ENCODE peak calls at places on chromosomes 3 and 15, in ten cellular contexts. One of them, this sample, is unnamed.

GRCh38 chr15:67405208-67406191 is 115.4 kb upstream of the C15orf61 start:
- DNase-seq in HTR-8/SVneo: peak
- DNase-seq in A549: peak
- DNase-seq in HFF-Myc: peak
- DNase-seq in lower lobe of right lung: no peak
- DNase-seq in HCEC 1CT: peak
- DNase-seq in NCI-H226: peak
- DNase-seq in NCI-H1092 treated with DMSO at 0.1 percent for 48 hours: no peak
- DNase-seq in hypothalamus: no peak
- DNase-seq in stimulated activated naive CD8-positive, alpha-beta T cell treated with anti-CD3 and anti-CD28 coated beads, Interleukin-15, Interleukin-2, amounts not matched to agents 100 U/mL and 50 U/mL, for 24 hours: no peak
- DNase-seq in this sample: peak

GRCh38 chr15:28049594-28049993 is 49.5 kb downstream of the OCA2 start:
- DNase-seq in HTR-8/SVneo: no peak
- DNase-seq in A549: no peak
- DNase-seq in HFF-Myc: no peak
- DNase-seq in lower lobe of right lung: no peak
- DNase-seq in HCEC 1CT: no peak
- DNase-seq in NCI-H226: no peak
- DNase-seq in NCI-H1092 treated with DMSO at 0.1 percent for 48 hours: no peak
- DNase-seq in hypothalamus: no peak
- DNase-seq in stimulated activated naive CD8-positive, alpha-beta T cell treated with anti-CD3 and anti-CD28 coated beads, Interleukin-15, Interleukin-2, amounts not matched to agents 100 U/mL and 50 U/mL, for 24 hours: no peak
- DNase-seq in this sample: no peak

GRCh38 chr3:193011956-193012355 is 94.3 kb upstream of the MB21D2 start:
- DNase-seq in HTR-8/SVneo: no peak
- DNase-seq in A549: no peak
- DNase-seq in HFF-Myc: no peak
- DNase-seq in lower lobe of right lung: no peak
- DNase-seq in HCEC 1CT: no peak
- DNase-seq in NCI-H226: no peak
- DNase-seq in NCI-H1092 treated with DMSO at 0.1 percent for 48 hours: no peak
- DNase-seq in hypothalamus: no peak
- DNase-seq in stimulated activated naive CD8-positive, alpha-beta T cell treated with anti-CD3 and anti-CD28 coated beads, Interleukin-15, Interleukin-2, amounts not matched to agents 100 U/mL and 50 U/mL, for 24 hours: no peak
- DNase-seq in this sample: no peak

GRCh38 chr15:99989095-99989494 is 255.9 kb upstream of the LYSMD4 start:
- DNase-seq in HTR-8/SVneo: no peak
- DNase-seq in A549: no peak
- DNase-seq in HFF-Myc: no peak
- DNase-seq in lower lobe of right lung: no peak
- DNase-seq in HCEC 1CT: no peak
- DNase-seq in NCI-H226: no peak
- DNase-seq in NCI-H1092 treated with DMSO at 0.1 percent for 48 hours: no peak
- DNase-seq in hypothalamus: no peak
- DNase-seq in stimulated activated naive CD8-positive, alpha-beta T cell treated with anti-CD3 and anti-CD28 coated beads, Interleukin-15, Interleukin-2, amounts not matched to agents 100 U/mL and 50 U/mL, for 24 hours: no peak
- DNase-seq in this sample: no peak

GRCh38 chr15:70512772-70513362 is 250.5 kb downstream of the UACA start:
- DNase-seq in HTR-8/SVneo: peak
- DNase-seq in A549: peak
- DNase-seq in HFF-Myc: no peak
- DNase-seq in lower lobe of right lung: peak
- DNase-seq in HCEC 1CT: peak
- DNase-seq in NCI-H226: peak
- DNase-seq in NCI-H1092 treated with DMSO at 0.1 percent for 48 hours: peak
- DNase-seq in hypothalamus: no peak
- DNase-seq in stimulated activated naive CD8-positive, alpha-beta T cell treated with anti-CD3 and anti-CD28 coated beads, Interleukin-15, Interleukin-2, amounts not matched to agents 100 U/mL and 50 U/mL, for 24 hours: peak
- DNase-seq in this sample: peak

GRCh38 chr3:52453496-52454234 is at the start of gene TNNC1:
- DNase-seq in HTR-8/SVneo: no peak
- DNase-seq in A549: no peak
- DNase-seq in HFF-Myc: no peak
- DNase-seq in lower lobe of right lung: peak
- DNase-seq in HCEC 1CT: no peak
- DNase-seq in NCI-H226: no peak
- DNase-seq in NCI-H1092 treated with DMSO at 0.1 percent for 48 hours: no peak
- DNase-seq in hypothalamus: no peak
- DNase-seq in stimulated activated naive CD8-positive, alpha-beta T cell treated with anti-CD3 and anti-CD28 coated beads, Interleukin-15, Interleukin-2, amounts not matched to agents 100 U/mL and 50 U/mL, for 24 hours: no peak
- DNase-seq in this sample: no peak

GRCh38 chr15:48500595-48500994 is 144.9 kb downstream of the FBN1 start:
- DNase-seq in HTR-8/SVneo: no peak
- DNase-seq in A549: no peak
- DNase-seq in HFF-Myc: no peak
- DNase-seq in lower lobe of right lung: no peak
- DNase-seq in HCEC 1CT: no peak
- DNase-seq in NCI-H226: no peak
- DNase-seq in NCI-H1092 treated with DMSO at 0.1 percent for 48 hours: no peak
- DNase-seq in hypothalamus: no peak
- DNase-seq in stimulated activated naive CD8-positive, alpha-beta T cell treated with anti-CD3 and anti-CD28 coated beads, Interleukin-15, Interleukin-2, amounts not matched to agents 100 U/mL and 50 U/mL, for 24 hours: no peak
- DNase-seq in this sample: no peak

GRCh38 chr15:81091889-81092558 is 42.0 kb upstream of the CFAP161 start:
- DNase-seq in HTR-8/SVneo: peak
- DNase-seq in A549: peak
- DNase-seq in HFF-Myc: peak
- DNase-seq in lower lobe of right lung: no peak
- DNase-seq in HCEC 1CT: peak
- DNase-seq in NCI-H226: peak
- DNase-seq in NCI-H1092 treated with DMSO at 0.1 percent for 48 hours: no peak
- DNase-seq in hypothalamus: no peak
- DNase-seq in stimulated activated naive CD8-positive, alpha-beta T cell treated with anti-CD3 and anti-CD28 coated beads, Interleukin-15, Interleukin-2, amounts not matched to agents 100 U/mL and 50 U/mL, for 24 hours: no peak
- DNase-seq in this sample: peak

GRCh38 chr3:150274372-150274771 is 133.7 kb upstream of the TSC22D2 start:
- DNase-seq in HTR-8/SVneo: no peak
- DNase-seq in A549: no peak
- DNase-seq in HFF-Myc: no peak
- DNase-seq in lower lobe of right lung: no peak
- DNase-seq in HCEC 1CT: no peak
- DNase-seq in NCI-H226: no peak
- DNase-seq in NCI-H1092 treated with DMSO at 0.1 percent for 48 hours: no peak
- DNase-seq in hypothalamus: no peak
- DNase-seq in stimulated activated naive CD8-positive, alpha-beta T cell treated with anti-CD3 and anti-CD28 coated beads, Interleukin-15, Interleukin-2, amounts not matched to agents 100 U/mL and 50 U/mL, for 24 hours: no peak
- DNase-seq in this sample: no peak

GRCh38 chr3:108489776-108490175 is 20.6 kb downstream of the MYH15 start:
- DNase-seq in HTR-8/SVneo: peak
- DNase-seq in A549: peak
- DNase-seq in HFF-Myc: no peak
- DNase-seq in lower lobe of right lung: no peak
- DNase-seq in HCEC 1CT: peak
- DNase-seq in NCI-H226: no peak
- DNase-seq in NCI-H1092 treated with DMSO at 0.1 percent for 48 hours: peak
- DNase-seq in hypothalamus: peak
- DNase-seq in stimulated activated naive CD8-positive, alpha-beta T cell treated with anti-CD3 and anti-CD28 coated beads, Interleukin-15, Interleukin-2, amounts not matched to agents 100 U/mL and 50 U/mL, for 24 hours: peak
- DNase-seq in this sample: peak

GRCh38 chr3:116338713-116339112 is 106.6 kb downstream of the LSAMP start:
- DNase-seq in HTR-8/SVneo: no peak
- DNase-seq in A549: no peak
- DNase-seq in HFF-Myc: no peak
- DNase-seq in lower lobe of right lung: no peak
- DNase-seq in HCEC 1CT: no peak
- DNase-seq in NCI-H226: no peak
- DNase-seq in NCI-H1092 treated with DMSO at 0.1 percent for 48 hours: no peak
- DNase-seq in hypothalamus: no peak
- DNase-seq in stimulated activated naive CD8-positive, alpha-beta T cell treated with anti-CD3 and anti-CD28 coated beads, Interleukin-15, Interleukin-2, amounts not matched to agents 100 U/mL and 50 U/mL, for 24 hours: no peak
- DNase-seq in this sample: no peak

GRCh38 chr3:72288955-72289707 is 504.2 kb upstream of the PROK2 start:
- DNase-seq in HTR-8/SVneo: no peak
- DNase-seq in A549: no peak
- DNase-seq in HFF-Myc: no peak
- DNase-seq in lower lobe of right lung: peak
- DNase-seq in HCEC 1CT: peak
- DNase-seq in NCI-H226: peak
- DNase-seq in NCI-H1092 treated with DMSO at 0.1 percent for 48 hours: peak
- DNase-seq in hypothalamus: peak
- DNase-seq in stimulated activated naive CD8-positive, alpha-beta T cell treated with anti-CD3 and anti-CD28 coated beads, Interleukin-15, Interleukin-2, amounts not matched to agents 100 U/mL and 50 U/mL, for 24 hours: no peak
- DNase-seq in this sample: no peak

GRCh38 chr15:63514533-63514943 is 10.1 kb downstream of the USP3 start:
- DNase-seq in HTR-8/SVneo: no peak
- DNase-seq in A549: peak
- DNase-seq in HFF-Myc: no peak
- DNase-seq in lower lobe of right lung: no peak
- DNase-seq in HCEC 1CT: peak
- DNase-seq in NCI-H226: peak
- DNase-seq in NCI-H1092 treated with DMSO at 0.1 percent for 48 hours: no peak
- DNase-seq in hypothalamus: no peak
- DNase-seq in stimulated activated naive CD8-positive, alpha-beta T cell treated with anti-CD3 and anti-CD28 coated beads, Interleukin-15, Interleukin-2, amounts not matched to agents 100 U/mL and 50 U/mL, for 24 hours: no peak
- DNase-seq in this sample: no peak

This sample was measured in RCC 7860.